ENCODE peak calls at places on chromosomes 3 and 15, in nine cellular contexts. T is RWPE1, O is endothelial cell, H is psoas muscle, V is H9, W is suprapubic skin, S is HCT116, K is esophagus squamous epithelium, J is neural crest cell. Q is an unnamed sample.

GRCh38 chr3:109642042-109642441 is 304.7 kb upstream of the DPPA4 start:
- DNase-seq in T (no peak), O (no peak), H (no peak), V (no peak), W (no peak), S (no peak), K (no peak), J (no peak), Q (no peak)

GRCh38 chr15:57306944-57307411 is 69.3 kb upstream of the CGNL1 start:
- DNase-seq in T (peak; percentile 17), O (no peak), H (no peak), V (peak; percentile 72), W (no peak), S (no peak), K (no peak), J (no peak), Q (no peak)

GRCh38 chr3:71504250-71505036 is 79.1 kb downstream of the FOXP1 start:
- DNase-seq in T (peak; percentile 83), O (no peak), H (no peak), V (no peak), W (no peak), S (peak; percentile 15), K (no peak), J (no peak), Q (no peak)

GRCh38 chr3:132726341-132726823 is 4.2 kb upstream of the NPHP3 start:
- DNase-seq in T (peak; percentile 16), O (no peak), H (no peak), V (no peak), W (no peak), S (no peak), K (no peak), J (no peak), Q (no peak)

GRCh38 chr3:156792945-156793344 is 33.2 kb upstream of the LEKR1 start:
- DNase-seq in T (no peak), O (no peak), H (no peak), V (no peak), W (no peak), S (no peak), K (no peak), J (no peak), Q (no peak)

GRCh38 chr3:173257797-173258196 is 116.8 kb upstream of the SPATA16 start:
- DNase-seq in T (no peak), O (no peak), H (no peak), V (no peak), W (no peak), S (no peak), K (no peak), J (no peak), Q (no peak)

GRCh38 chr3:32814371-32814770 is 3.4 kb upstream of the TRIM71 start:
- DNase-seq in T (no peak), O (no peak), H (no peak), V (no peak), W (peak; percentile 20), S (no peak), K (no peak), J (no peak), Q (no peak)

GRCh38 chr3:146134348-146135117 is 26.5 kb downstream of the PLOD2 start:
- DNase-seq in T (no peak), O (no peak), H (no peak), V (no peak), W (no peak), S (no peak), K (no peak), J (no peak), Q (no peak)

GRCh38 chr15:61880079-61880478 is 180.2 kb downstream of the VPS13C start:
- DNase-seq in T (no peak), O (no peak), H (no peak), V (no peak), W (no peak), S (no peak), K (no peak), J (no peak), Q (no peak)

GRCh38 chr3:150738688-150739087 is 24.3 kb downstream of the SIAH2 start:
- DNase-seq in T (no peak), O (no peak), H (no peak), V (no peak), W (no peak), S (no peak), K (no peak), J (no peak), Q (no peak)

GRCh38 chr3:152030320-152030719 is 156.9 kb downstream of the SUCNR1 start:
- DNase-seq in T (no peak), O (no peak), H (no peak), V (no peak), W (no peak), S (no peak), K (no peak), J (no peak), Q (no peak)

GRCh38 chr3:20072422-20072821 is 32.2 kb downstream of the KAT2B start:
- DNase-seq in T (no peak), O (no peak), H (no peak), V (no peak), W (no peak), S (no peak), K (no peak), J (peak; percentile 16), Q (no peak)

DNA sequence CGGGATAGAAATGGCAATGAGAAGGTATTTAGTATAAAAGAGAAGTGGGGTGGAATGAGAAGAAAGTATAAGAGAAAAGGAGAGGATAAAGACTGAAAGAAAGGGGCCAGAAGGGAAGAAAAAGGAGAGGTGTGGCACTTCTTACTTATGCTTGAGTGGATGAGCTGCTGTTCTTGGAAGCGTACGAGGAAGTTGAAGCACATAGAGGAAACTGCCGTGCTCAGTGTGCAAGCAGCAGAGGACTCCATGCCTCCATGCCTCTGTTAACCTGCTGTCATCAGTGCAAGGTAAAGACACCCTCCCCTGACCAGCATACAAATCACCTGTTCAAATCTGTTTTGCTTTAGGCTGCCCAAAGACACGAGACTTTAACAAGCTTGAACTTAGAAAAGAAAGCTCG is 6.5 kb downstream of the WDR5B start:
- DNase-seq in T (no peak), O (no peak), H (no peak), V (no peak), W (no peak), S (no peak), K (no peak), J (no peak), Q (no peak)
- TF ChIP-seq CTCF in T (no peak), O (no peak), H (no peak), V (no peak), W (no peak), S (no peak), K (no peak), J (no peak), Q (no peak)

DNA sequence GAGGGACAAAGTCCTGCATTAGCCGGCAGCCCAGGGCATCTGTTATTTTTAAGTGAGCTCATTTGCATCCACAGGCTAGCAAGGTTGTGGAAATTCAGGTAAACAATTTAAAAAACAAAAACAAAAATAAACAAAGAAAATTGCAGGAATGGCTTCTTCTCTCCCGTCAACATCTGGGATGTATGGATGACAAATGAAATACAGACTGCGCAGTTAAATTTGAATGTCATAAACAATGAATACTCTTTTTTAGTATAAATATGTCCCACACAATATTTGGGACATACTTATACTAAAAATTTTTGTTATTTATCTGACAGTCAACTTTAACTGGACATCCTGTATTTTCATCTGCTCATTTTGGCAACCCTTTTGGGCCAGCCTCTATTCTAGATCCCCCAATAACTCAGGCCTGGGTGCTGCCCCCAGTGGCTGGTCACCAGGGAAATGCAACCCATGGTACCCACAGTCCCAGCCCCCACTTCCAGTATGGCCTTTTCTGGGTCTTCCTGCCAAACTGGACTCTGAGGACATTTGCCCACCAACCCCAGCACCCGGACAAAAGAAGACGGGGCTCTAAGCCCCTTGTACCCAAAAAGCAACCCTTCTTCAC is 12.7 kb downstream of the GRM2 start:
- DNase-seq in T (no peak), O (no peak), H (no peak), V (no peak), W (no peak), S (no peak), K (no peak), J (no peak), Q (no peak)
- TF ChIP-seq CTCF in T (peak; percentile 28), O (peak; percentile 7), H (peak; percentile 1), V (peak; percentile 3), W (no peak), S (no peak), K (no peak), J (peak; percentile 11), Q (no peak)

DNA sequence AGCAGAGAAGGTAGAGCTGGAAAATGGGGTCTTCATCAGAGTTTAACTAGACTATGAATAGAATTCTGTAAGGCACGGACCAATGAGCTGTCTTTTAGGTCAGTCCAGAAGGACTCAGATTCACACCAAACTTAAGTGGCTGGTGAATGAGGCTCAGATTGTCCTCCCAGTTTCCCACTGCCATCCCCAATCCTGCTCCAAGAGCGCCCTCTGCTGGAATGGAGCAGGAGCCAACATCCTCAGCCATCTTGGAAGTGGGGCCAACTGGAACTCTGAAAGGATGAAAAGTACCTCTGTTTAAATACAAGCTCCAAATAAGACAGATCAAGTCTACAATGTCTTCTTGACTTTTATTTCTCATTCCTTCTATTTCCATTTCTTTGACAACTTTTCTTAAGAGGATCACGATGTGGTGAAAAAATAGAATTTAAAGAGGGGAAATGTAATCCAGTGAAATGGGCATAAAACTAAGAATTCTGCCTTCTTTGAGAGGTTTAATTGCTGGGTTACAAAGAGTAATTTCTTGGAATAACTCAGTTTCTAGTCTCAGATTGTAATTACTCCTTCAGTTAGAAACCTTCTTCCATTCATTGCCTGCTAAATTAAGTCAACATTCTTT is 217.1 kb upstream of the TPRG1 start:
- DNase-seq in T (peak; percentile 81), O (peak; percentile 92), H (peak; percentile 90), V (peak; percentile 80), W (peak; percentile 89), S (peak; percentile 79), K (peak; percentile 9), J (peak; percentile 93), Q (peak; percentile 94)
- TF ChIP-seq CTCF in T (peak; percentile 81), O (peak; percentile 95), H (peak; percentile 97), V (peak; percentile 99), W (peak; percentile 94), S (peak; percentile 97), K (peak; percentile 95), J (peak; percentile 98), Q (peak; percentile 98)

GRCh38 chr3:42960781-42961180 is 18.3 kb upstream of the GASK1A start:
- DNase-seq in T (no peak), O (no peak), H (no peak), V (no peak), W (no peak), S (no peak), K (no peak), J (no peak), Q (no peak)

GRCh38 chr3:42961633-42962032 is 17.5 kb upstream of the GASK1A start:
- DNase-seq in T (peak; percentile 20), O (peak; percentile 52), H (no peak), V (no peak), W (no peak), S (peak; percentile 41), K (no peak), J (peak; percentile 51), Q (no peak)

GRCh38 chr3:42960282-42960681 is 18.8 kb upstream of the GASK1A start:
- DNase-seq in T (no peak), O (no peak), H (no peak), V (no peak), W (no peak), S (no peak), K (no peak), J (no peak), Q (no peak)

DNA sequence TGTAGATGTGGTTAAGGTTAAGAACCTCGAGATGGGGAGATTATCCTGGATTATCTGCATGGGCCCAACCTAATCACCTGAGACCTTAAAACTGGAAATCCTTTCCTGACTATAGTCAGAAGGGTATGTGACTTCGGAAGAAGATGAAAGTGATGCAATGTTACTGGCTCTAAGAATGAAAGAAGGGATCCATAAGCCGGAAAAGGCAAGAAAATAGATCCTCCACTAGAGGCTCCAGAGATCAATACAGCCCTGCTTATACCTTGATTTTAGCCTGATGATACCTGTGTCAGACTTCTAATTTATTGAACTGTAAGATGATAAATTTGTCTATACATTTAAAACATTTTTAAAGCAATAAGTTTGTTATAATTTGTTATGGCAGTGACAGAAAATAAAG is 21.5 kb upstream of the GASK1A start:
- DNase-seq in T (no peak), O (no peak), H (no peak), V (no peak), W (no peak), S (no peak), K (no peak), J (no peak), Q (no peak)
- TF ChIP-seq CTCF in T (peak; percentile 14), O (no peak), H (no peak), V (peak; percentile 59), W (no peak), S (peak; percentile 44), K (no peak), J (peak; percentile 28), Q (no peak)